ENCODE peak calls at places on chromosomes 6 and 20, in four cellular contexts. V is K562, Y is SK-N-SH, L is H1. R is an unnamed sample.

GRCh38 chr6:10759312-10759839 is 11.8 kb downstream of the TMEM14B start:
- DNase-seq in V (peak; percentile 78), Y (peak; percentile 30), L (no peak), R (no peak)

GRCh38 chr6:108453601-108454157 is 107.0 kb upstream of the FOXO3 start:
- DNase-seq in V (no peak), Y (no peak), L (no peak), R (no peak)

GRCh38 chr6:157273756-157274088 is 49.6 kb downstream of the TMEM242 start:
- DNase-seq in V (peak; percentile 77), Y (peak; percentile 70), L (no peak), R (peak; percentile 44)

GRCh38 chr6:165744515-165745228 is 81.6 kb upstream of the PDE10A start:
- DNase-seq in V (no peak), Y (no peak), L (no peak), R (no peak)

GRCh38 chr20:10673176-10673830 is 496 bp downstream of the JAG1 start:
- DNase-seq in V (peak; percentile 13), Y (peak; percentile 72), L (peak; percentile 67), R (peak; percentile 47)

GRCh38 chr6:30613251-30614043 is 3.6 kb downstream of the PPP1R10 start:
- DNase-seq in V (peak; percentile 55), Y (no peak), L (no peak), R (no peak)

GRCh38 chr6:3518356-3518841 is 61.5 kb upstream of the SLC22A23 start:
- DNase-seq in V (no peak), Y (no peak), L (no peak), R (no peak)

GRCh38 chr6:28709478-28710349 is 184.0 kb downstream of the GPX5 start:
- DNase-seq in V (peak; percentile 90), Y (no peak), L (peak; percentile 67), R (no peak)

GRCh38 chr6:39982720-39983119 is 48.5 kb upstream of the MOCS1 start:
- DNase-seq in V (no peak), Y (no peak), L (no peak), R (no peak)

GRCh38 chr6:148501178-148501590 is 158.5 kb downstream of the SASH1 start:
- DNase-seq in V (no peak), Y (no peak), L (no peak), R (no peak)

GRCh38 chr20:17747431-17747846 is 47.7 kb downstream of the BANF2 start:
- DNase-seq in V (peak; percentile 5), Y (no peak), L (no peak), R (no peak)

GRCh38 chr6:111642463-111643158 is 36.9 kb upstream of the TRAF3IP2 start:
- DNase-seq in V (peak; percentile 73), Y (peak; percentile 66), L (peak; percentile 69), R (peak; percentile 69)

GRCh38 chr20:61502433-61502832 is 250.4 kb downstream of the CDH4 start:
- DNase-seq in V (no peak), Y (no peak), L (no peak), R (no peak)

GRCh38 chr6:14804444-14805210 is 441.2 kb upstream of the JARID2 start:
- DNase-seq in V (peak; percentile 42), Y (peak; percentile 71), L (no peak), R (no peak)

GRCh38 chr20:60138263-60139127 is 180.3 kb downstream of the CDH26 start:
- DNase-seq in V (peak; percentile 6), Y (no peak), L (no peak), R (no peak)

GRCh38 chr6:169119669-169120068 is 134.0 kb downstream of the THBS2 start:
- DNase-seq in V (no peak), Y (no peak), L (no peak), R (no peak)

GRCh38 chr20:41871063-41871462 is 252.9 kb upstream of the CHD6 start:
- DNase-seq in V (no peak), Y (no peak), L (no peak), R (no peak)

GRCh38 chr6:72649032-72649984 is 27.4 kb downstream of the KCNQ5 start:
- DNase-seq in V (no peak), Y (no peak), L (no peak), R (no peak)

GRCh38 chr6:52155791-52156576 is 30.2 kb upstream of the IL17A start:
- DNase-seq in V (no peak), Y (no peak), L (peak; percentile 52), R (no peak)

GRCh38 chr6:71602385-71602949 is 283.9 kb upstream of the RIMS1 start:
- DNase-seq in V (no peak), Y (no peak), L (no peak), R (no peak)

GRCh38 chr20:41428285-41428684 is 61.7 kb upstream of the EMILIN3 start:
- DNase-seq in V (peak; percentile 34), Y (no peak), L (no peak), R (no peak)

GRCh38 chr6:16762547-16763477 is 1.6 kb upstream of the ATXN1 start:
- DNase-seq in V (peak; percentile 61), Y (peak; percentile 61), L (peak; percentile 58), R (peak; percentile 46)

GRCh38 chr20:63544241-63544957 is 3.1 kb downstream of the SRMS start:
- DNase-seq in V (peak; percentile 23), Y (no peak), L (no peak), R (no peak)

GRCh38 chr20:63543733-63544132 is 3.8 kb downstream of the SRMS start:
- DNase-seq in V (no peak), Y (no peak), L (no peak), R (no peak)

GRCh38 chr20:63545814-63546213 is 1.7 kb downstream of the SRMS start:
- DNase-seq in V (no peak), Y (no peak), L (no peak), R (no peak)

GRCh38 chr20:63546256-63546655 is 1.3 kb downstream of the SRMS start:
- DNase-seq in V (no peak), Y (no peak), L (no peak), R (no peak)

GRCh38 chr20:63544958-63545516 is 2.5 kb downstream of the SRMS start:
- DNase-seq in V (no peak), Y (no peak), L (no peak), R (no peak)
- TF ChIP-seq TEAD4 in V (no peak), Y (no peak), L (no peak), R (no peak)

GRCh38 chr6:45571159-45571558 is 193.4 kb upstream of the SUPT3H start:
- DNase-seq in V (no peak), Y (no peak), L (no peak), R (no peak)
- TF ChIP-seq TEAD4 in V (no peak), Y (no peak), L (no peak), R (no peak)

GRCh38 chr20:24718277-24718676 is 230.8 kb upstream of the CST7 start:
- DNase-seq in V (no peak), Y (no peak), L (no peak), R (no peak)
- TF ChIP-seq TEAD4 in V (no peak), Y (no peak), L (no peak), R (no peak)

DNA sequence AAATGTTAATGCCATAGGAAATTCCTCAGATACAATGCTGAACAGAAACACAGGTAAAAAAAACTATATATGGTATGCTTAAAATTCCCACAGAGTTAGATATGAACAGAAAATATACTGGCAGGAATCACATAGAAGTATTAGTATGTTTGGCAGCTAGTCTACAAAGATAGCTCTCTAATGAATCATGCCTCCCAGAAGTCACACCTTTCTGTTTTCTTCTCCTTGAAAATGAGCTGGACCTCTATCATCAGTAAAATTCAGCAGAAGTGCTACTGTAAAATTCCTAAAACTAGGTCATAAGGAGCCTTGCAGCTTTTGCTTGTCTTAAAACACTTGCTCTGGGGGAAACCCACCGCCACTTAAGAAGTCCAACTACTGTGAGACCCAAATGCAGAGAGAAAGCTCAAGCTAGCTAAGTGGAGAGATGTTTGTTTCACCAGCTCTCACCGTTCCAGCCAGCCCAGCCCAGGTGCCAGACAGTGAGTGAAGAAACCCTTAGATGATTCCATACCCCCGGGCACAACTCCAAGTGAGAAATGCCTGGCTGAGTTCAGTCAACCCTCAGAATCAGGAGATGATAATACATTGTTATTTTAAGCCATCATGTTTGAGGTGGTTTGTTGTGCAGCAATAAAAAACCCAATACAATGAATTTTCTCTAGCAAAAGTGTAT is 43.0 kb downstream of the TSPYL4 start:
- DNase-seq in V (no peak), Y (no peak), L (no peak), R (no peak)
- TF ChIP-seq TEAD4 in V (no peak), Y (no peak), L (no peak), R (no peak)

GRCh38 chr20:50360921-50361320 is 149.3 kb upstream of the PTPN1 start:
- DNase-seq in V (no peak), Y (no peak), L (no peak), R (no peak)
- TF ChIP-seq TEAD4 in V (no peak), Y (no peak), L (no peak), R (no peak)

GRCh38 chr6:36126553-36127458 is 3.5 kb upstream of the MAPK13 start:
- DNase-seq in V (peak; percentile 39), Y (no peak), L (no peak), R (no peak)
- TF ChIP-seq TEAD4 in V (no peak), Y (no peak), L (no peak), R (no peak)

GRCh38 chr6:127384007-127384406 is 40.6 kb upstream of the ECHDC1 start:
- DNase-seq in V (no peak), Y (no peak), L (no peak), R (no peak)
- TF ChIP-seq TEAD4 in V (no peak), Y (no peak), L (no peak), R (no peak)

GRCh38 chr6:94323853-94324252 is 904.5 kb upstream of the EPHA7 start:
- DNase-seq in V (no peak), Y (no peak), L (no peak), R (peak; percentile 21)
- TF ChIP-seq TEAD4 in V (no peak), Y (no peak), L (no peak), R (no peak)

DNA sequence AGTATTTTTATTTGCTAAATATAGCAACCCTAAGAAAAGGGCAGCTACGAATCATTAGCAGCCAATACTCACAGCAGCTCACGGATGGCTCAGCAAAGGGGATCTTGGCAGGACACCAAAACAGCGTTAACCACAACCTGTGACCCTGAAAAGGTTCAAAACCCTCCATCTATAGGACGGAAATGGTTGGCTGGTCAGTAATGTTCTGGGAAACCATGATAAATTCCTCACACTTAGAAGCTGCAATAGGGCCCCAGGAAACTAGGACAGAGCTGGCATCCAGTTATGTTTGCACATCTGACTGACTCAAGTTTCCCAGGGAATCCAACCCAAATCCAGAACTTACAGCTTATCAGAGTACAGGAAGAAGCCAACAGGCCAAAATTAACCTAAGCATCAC is 30.9 kb upstream of the PTPRT start:
- DNase-seq in V (no peak), Y (no peak), L (no peak), R (no peak)
- TF ChIP-seq TEAD4 in V (no peak), Y (no peak), L (no peak), R (no peak)